ENCODE peak calls at places on chromosomes 1 and 21, in five cellular contexts. R is SK-N-SH, U is HCT116, N is HepG2, X is GM12878. G is an unnamed sample.

GRCh38 chr1:52532247-52532646 is 20.6 kb downstream of the TUT4 start:
- DNase-seq in X (no peak), N (no peak), R (no peak), U (no peak), G (no peak)

GRCh38 chr1:100441651-100442050 is 89.3 kb downstream of the CDC14A start:
- DNase-seq in R (no peak), X (no peak), N (no peak), U (no peak), G (no peak)

GRCh38 chr1:16141573-16142336 is 14.1 kb downstream of the EPHA2 start:
- DNase-seq in N (no peak), X (no peak), R (peak; percentile 70), U (no peak), G (no peak)

GRCh38 chr1:39230261-39231190 is 26.0 kb downstream of the MACF1 start:
- DNase-seq in X (peak; percentile 57), N (peak; percentile 4), U (no peak), R (no peak), G (no peak)

GRCh38 chr1:197180252-197180878 is 33.9 kb upstream of the ASPM start:
- DNase-seq in R (peak; percentile 38), N (peak; percentile 47), U (no peak), X (no peak), G (peak; percentile 27)

GRCh38 chr1:154866995-154867795 is 2.9 kb downstream of the KCNN3 start:
- DNase-seq in U (no peak), X (no peak), N (no peak), R (peak; percentile 64), G (no peak)

GRCh38 chr1:156103521-156103947 is 11.0 kb upstream of the LMNA start:
- DNase-seq in U (no peak), X (no peak), R (peak; percentile 61), N (no peak), G (no peak)

GRCh38 chr1:52365091-52365745 is 787 bp downstream of the CC2D1B start:
- DNase-seq in R (peak; percentile 48), U (no peak), N (no peak), X (no peak), G (peak; percentile 78)

GRCh38 chr1:156075775-156076204 is 6.5 kb downstream of the MEX3A start:
- DNase-seq in N (no peak), X (no peak), U (no peak), R (no peak), G (no peak)

GRCh38 chr1:9687876-9688582 is 36.5 kb downstream of the PIK3CD start:
- DNase-seq in N (no peak), U (no peak), X (no peak), R (peak; percentile 70), G (peak; percentile 53)

GRCh38 chr1:15696956-15697521 is 12.9 kb downstream of the PLEKHM2 start:
- DNase-seq in N (no peak), X (peak; percentile 93), U (no peak), R (no peak), G (no peak)

GRCh38 chr1:84780000-84780716 is 89.9 kb upstream of the SSX2IP start:
- DNase-seq in R (no peak), U (no peak), N (no peak), X (no peak), G (no peak)

GRCh38 chr1:215631489-215631888 is 64.4 kb downstream of the KCTD3 start:
- DNase-seq in U (no peak), R (no peak), X (no peak), N (no peak), G (no peak)

GRCh38 chr21:35599164-35599563 is 461.2 kb downstream of the SETD4 start:
- DNase-seq in X (no peak), N (no peak), U (no peak), R (no peak), G (no peak)

GRCh38 chr21:42056468-42056867 is 14.6 kb upstream of the UMODL1 start:
- DNase-seq in X (no peak), U (no peak), N (no peak), R (no peak), G (no peak)

GRCh38 chr1:21378705-21379494 is 61.0 kb upstream of the NBPF3 start:
- DNase-seq in X (no peak), N (no peak), U (no peak), R (no peak), G (no peak)

GRCh38 chr1:154198756-154199562 is 7.1 kb upstream of the TPM3 start:
- DNase-seq in U (no peak), N (peak; percentile 71), R (peak; percentile 78), X (no peak), G (peak; percentile 76)

GRCh38 chr1:187264995-187265602 is 436.4 kb downstream of the PLA2G4A start:
- DNase-seq in X (no peak), N (peak; percentile 28), R (peak; percentile 32), U (peak; percentile 50), G (no peak)

GRCh38 chr1:238811211-238811610 is 575.2 kb upstream of the CHRM3 start:
- DNase-seq in N (no peak), U (no peak), R (no peak), X (no peak), G (no peak)

GRCh38 chr21:22235866-22236590 is 1237.8 kb downstream of the NCAM2 start:
- DNase-seq in U (no peak), R (no peak), X (no peak), N (no peak), G (no peak)

GRCh38 chr1:20604678-20605077 is 15.8 kb downstream of the CDA start:
- DNase-seq in R (no peak), X (no peak), N (no peak), U (no peak), G (no peak)

GRCh38 chr1:205810448-205811157 is 2.4 kb downstream of the SLC41A1 start:
- DNase-seq in R (no peak), N (no peak), X (no peak), U (no peak), G (peak; percentile 43)

GRCh38 chr1:165861911-165862310 is 34.5 kb downstream of the UCK2 start:
- DNase-seq in R (no peak), X (no peak), U (no peak), N (no peak), G (no peak)

GRCh38 chr1:207049974-207050391 is 1.0 kb downstream of the YOD1 start:
- DNase-seq in N (peak; percentile 38), X (no peak), U (no peak), R (peak; percentile 55), G (peak; percentile 79)

GRCh38 chr1:3658231-3658615 is 5.9 kb downstream of the TP73 start:
- DNase-seq in R (no peak), N (no peak), U (no peak), X (no peak), G (no peak)

GRCh38 chr1:229108598-229109201 is 162.2 kb upstream of the RAB4A start:
- DNase-seq in X (no peak), N (peak; percentile 33), R (no peak), U (no peak), G (no peak)

GRCh38 chr1:25793585-25794170 is 6.3 kb upstream of the SELENON start:
- DNase-seq in U (no peak), N (no peak), R (no peak), X (no peak), G (no peak)

GRCh38 chr1:229230893-229231753 is 39.8 kb upstream of the RAB4A start:
- DNase-seq in R (no peak), N (no peak), U (peak; percentile 69), X (no peak), G (no peak)

GRCh38 chr1:12063141-12064072 is at the start of gene TNFRSF8:
- DNase-seq in N (no peak), U (no peak), R (peak; percentile 56), X (no peak), G (peak; percentile 70)

GRCh38 chr1:116033322-116033721 is 57.0 kb downstream of the SLC22A15 start:
- DNase-seq in R (no peak), N (no peak), X (no peak), U (no peak), G (no peak)
- TF ChIP-seq ZBTB33 in R (no peak), N (no peak), X (no peak), U (no peak), G (no peak)

DNA sequence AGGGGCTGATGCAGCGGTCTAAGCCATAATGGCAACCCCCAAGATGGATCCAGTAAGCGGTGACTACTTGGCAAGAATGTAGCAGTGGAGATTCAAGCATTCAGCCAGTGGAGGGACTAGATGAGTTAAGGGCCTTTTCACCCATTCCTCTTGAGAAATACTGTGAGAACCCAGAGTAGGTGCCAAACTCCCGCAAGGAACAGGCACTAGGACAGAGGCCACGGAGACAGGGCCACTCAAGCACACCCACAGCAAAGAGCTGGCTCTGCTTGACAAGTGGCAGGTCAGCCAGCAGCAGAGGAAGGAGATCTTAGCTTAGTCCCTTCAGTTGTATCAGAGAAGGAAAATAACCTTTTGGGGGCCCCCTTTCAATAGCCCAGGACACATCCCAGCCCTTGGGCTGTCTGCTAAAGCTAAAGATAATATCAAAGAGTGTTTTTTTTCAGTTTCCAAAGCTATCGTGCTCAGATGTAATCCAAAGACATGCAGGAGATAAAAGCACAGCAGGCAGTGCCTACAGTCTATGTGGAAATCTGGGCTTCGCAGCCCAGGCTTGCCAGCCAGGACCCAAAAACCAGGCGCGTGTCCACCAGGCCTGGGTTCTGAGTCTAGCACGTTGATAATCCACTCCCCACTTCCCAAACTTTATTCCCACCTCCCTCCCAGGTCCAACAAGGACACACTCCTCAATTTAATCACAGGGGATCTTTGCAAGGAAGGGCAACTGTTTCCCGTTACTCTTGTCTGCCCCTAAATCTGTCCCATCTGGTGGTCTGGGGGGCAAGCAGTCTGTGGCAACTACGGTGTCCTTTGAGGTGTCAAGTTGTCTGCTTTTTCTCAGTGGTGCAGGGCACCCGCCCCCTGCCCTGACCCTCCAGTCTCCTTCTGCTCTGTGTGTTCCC is 62.2 kb upstream of the GOLT1A start:
- DNase-seq in N (no peak), R (peak; percentile 66), X (no peak), U (no peak), G (no peak)
- TF ChIP-seq ZBTB33 in N (no peak), R (no peak), X (no peak), U (no peak), G (no peak)

DNA sequence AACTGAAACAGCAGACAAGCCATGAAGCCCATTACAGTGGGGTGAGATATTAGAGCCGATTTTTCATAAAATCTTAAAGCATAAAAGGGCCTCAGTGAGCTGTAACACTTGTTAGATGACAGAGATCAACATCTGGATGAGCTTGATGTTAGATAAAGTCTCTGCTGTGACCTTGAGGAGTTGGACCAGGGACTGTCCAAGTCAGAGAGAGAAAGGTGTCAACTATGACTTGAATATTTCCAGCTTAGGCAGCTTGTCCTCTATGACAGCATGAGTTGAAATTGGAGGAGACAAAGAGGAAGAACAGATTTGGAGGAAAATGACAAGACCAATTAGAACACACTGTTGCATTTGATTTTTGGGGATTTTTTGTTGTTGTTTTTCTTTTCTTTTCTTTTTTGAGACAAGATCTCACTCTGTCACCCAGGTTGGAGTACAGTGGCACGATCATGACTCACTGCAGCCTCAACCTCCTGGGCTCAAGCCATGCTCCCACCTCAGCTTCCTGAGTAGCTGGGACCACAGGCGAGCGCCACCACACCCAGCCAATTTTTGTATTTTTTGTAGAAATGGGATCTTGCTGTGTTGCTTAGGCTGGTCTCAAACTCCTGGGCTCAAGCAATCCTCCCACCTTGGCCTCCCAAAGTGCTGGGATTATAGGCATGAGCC is 35.4 kb upstream of the CLIC4 start:
- DNase-seq in R (no peak), U (no peak), N (no peak), X (no peak), G (peak; percentile 4)
- TF ChIP-seq ZBTB33 in R (no peak), U (no peak), N (no peak), X (no peak), G (no peak)

DNA sequence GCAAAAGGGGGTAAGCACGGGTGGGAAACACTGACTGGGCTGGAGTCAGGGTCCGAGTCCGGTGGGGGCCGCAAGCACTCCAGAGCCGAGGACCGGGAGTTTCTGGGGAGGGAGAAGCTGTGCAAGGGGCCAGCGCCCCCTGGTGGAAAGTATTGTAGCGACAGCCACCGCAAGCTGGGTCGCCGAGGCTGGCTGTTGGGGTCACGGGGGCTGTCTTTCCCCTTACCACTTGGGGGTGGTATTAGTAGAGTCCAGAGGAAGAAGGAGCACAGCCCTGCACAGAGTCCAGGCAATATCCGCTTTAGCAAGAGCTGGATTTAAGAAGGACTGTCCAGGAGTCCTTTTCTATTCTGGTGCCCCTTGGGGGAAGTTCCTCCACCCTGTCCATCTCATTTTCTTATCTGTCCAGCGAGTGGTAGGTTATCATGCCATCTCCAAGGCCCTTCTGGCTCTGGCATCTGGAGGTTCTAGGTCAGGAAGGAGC is 17.9 kb upstream of the ETV3 start:
- DNase-seq in N (peak; percentile 57), R (peak; percentile 83), X (no peak), U (peak; percentile 48), G (peak; percentile 84)
- TF ChIP-seq ZBTB33 in N (no peak), R (no peak), X (no peak), U (no peak), G (no peak)

G was measured in K562.